ENCODE peak calls at places on chromosome 21, in nine cellular contexts. One of them, this sample, is unnamed. For H3K4me1, the result is how much of the 10 kb centered on the place peaks cover.

GRCh38 chr21:26148071-26148470 is 22.5 kb downstream of the APP start:
- DNase-seq in heart left ventricle: no peak
- DNase-seq in stomach: no peak
- DNase-seq in Peyer's patch: no peak
- DNase-seq in HCT116: no peak
- DNase-seq in A549: peak
- DNase-seq in prostate gland: no peak
- DNase-seq in uterus: no peak
- DNase-seq in right lobe of liver: no peak
- DNase-seq in this sample: no peak

GRCh38 chr21:41979751-41980369 is 26.0 kb upstream of the C2CD2 start:
- DNase-seq in HCT116: no peak
- DNase-seq in Peyer's patch: no peak
- DNase-seq in uterus: no peak
- DNase-seq in heart left ventricle: no peak
- DNase-seq in A549: no peak
- DNase-seq in prostate gland: no peak
- DNase-seq in right lobe of liver: no peak
- DNase-seq in stomach: no peak
- DNase-seq in this sample: no peak

GRCh38 chr21:25806053-25806452 is 71.3 kb downstream of the GABPA start:
- DNase-seq in stomach: no peak
- DNase-seq in uterus: no peak
- DNase-seq in heart left ventricle: no peak
- DNase-seq in Peyer's patch: no peak
- DNase-seq in right lobe of liver: no peak
- DNase-seq in HCT116: no peak
- DNase-seq in A549: no peak
- DNase-seq in prostate gland: no peak
- DNase-seq in this sample: no peak

GRCh38 chr21:42171091-42172053 is 47.6 kb upstream of the ABCG1 start:
- DNase-seq in heart left ventricle: peak
- DNase-seq in A549: no peak
- DNase-seq in stomach: peak
- DNase-seq in HCT116: peak
- DNase-seq in Peyer's patch: peak
- DNase-seq in prostate gland: peak
- DNase-seq in right lobe of liver: no peak
- DNase-seq in uterus: peak
- DNase-seq in this sample: no peak

GRCh38 chr21:36183144-36183795 is 26.6 kb downstream of the DOP1B start:
- DNase-seq in prostate gland: no peak
- DNase-seq in right lobe of liver: peak
- DNase-seq in heart left ventricle: no peak
- DNase-seq in stomach: no peak
- DNase-seq in uterus: no peak
- DNase-seq in A549: no peak
- DNase-seq in Peyer's patch: no peak
- DNase-seq in HCT116: no peak
- DNase-seq in this sample: no peak

GRCh38 chr21:36330904-36331303 is 10.9 kb downstream of the MORC3 start:
- DNase-seq in heart left ventricle: no peak
- DNase-seq in uterus: peak
- DNase-seq in prostate gland: peak
- DNase-seq in right lobe of liver: peak
- DNase-seq in HCT116: peak
- DNase-seq in stomach: peak
- DNase-seq in A549: peak
- DNase-seq in Peyer's patch: peak
- DNase-seq in this sample: no peak

GRCh38 chr21:36320421-36321324 is 676 bp downstream of the MORC3 start:
- DNase-seq in prostate gland: peak
- DNase-seq in A549: peak
- DNase-seq in uterus: peak
- DNase-seq in right lobe of liver: peak
- DNase-seq in stomach: peak
- DNase-seq in HCT116: peak
- DNase-seq in Peyer's patch: no peak
- DNase-seq in heart left ventricle: no peak
- DNase-seq in this sample: peak

GRCh38 chr21:8988696-8989095 is 1532.7 kb upstream of the TPTE start:
- DNase-seq in Peyer's patch: no peak
- DNase-seq in heart left ventricle: no peak
- DNase-seq in right lobe of liver: no peak
- DNase-seq in stomach: no peak
- DNase-seq in prostate gland: no peak
- DNase-seq in uterus: no peak
- DNase-seq in HCT116: no peak
- DNase-seq in A549: no peak
- DNase-seq in this sample: no peak

GRCh38 chr21:37594472-37594951 is 227.9 kb downstream of the DYRK1A start:
- DNase-seq in Peyer's patch: no peak
- DNase-seq in stomach: no peak
- DNase-seq in right lobe of liver: no peak
- DNase-seq in uterus: no peak
- DNase-seq in A549: no peak
- DNase-seq in HCT116: no peak
- DNase-seq in prostate gland: no peak
- DNase-seq in heart left ventricle: no peak
- DNase-seq in this sample: no peak

GRCh38 chr21:37595944-37596343 is 229.4 kb downstream of the DYRK1A start:
- DNase-seq in right lobe of liver: no peak
- DNase-seq in HCT116: no peak
- DNase-seq in Peyer's patch: no peak
- DNase-seq in heart left ventricle: no peak
- DNase-seq in stomach: no peak
- DNase-seq in prostate gland: no peak
- DNase-seq in A549: no peak
- DNase-seq in uterus: no peak
- DNase-seq in this sample: no peak

GRCh38 chr21:37593015-37593414 is 226.4 kb downstream of the DYRK1A start:
- DNase-seq in prostate gland: no peak
- DNase-seq in uterus: no peak
- DNase-seq in HCT116: no peak
- DNase-seq in Peyer's patch: no peak
- DNase-seq in A549: no peak
- DNase-seq in heart left ventricle: no peak
- DNase-seq in stomach: no peak
- DNase-seq in right lobe of liver: no peak
- DNase-seq in this sample: no peak

GRCh38 chr21:37593740-37594471 is 227.3 kb downstream of the DYRK1A start:
- DNase-seq in A549: no peak
- DNase-seq in Peyer's patch: no peak
- DNase-seq in stomach: no peak
- DNase-seq in heart left ventricle: no peak
- DNase-seq in HCT116: no peak
- DNase-seq in prostate gland: no peak
- DNase-seq in right lobe of liver: no peak
- DNase-seq in uterus: no peak
- DNase-seq in this sample: no peak

GRCh38 chr21:37592496-37592895 is 225.9 kb downstream of the DYRK1A start:
- DNase-seq in Peyer's patch: no peak
- DNase-seq in HCT116: no peak
- DNase-seq in right lobe of liver: no peak
- DNase-seq in prostate gland: no peak
- DNase-seq in A549: no peak
- DNase-seq in heart left ventricle: no peak
- DNase-seq in stomach: no peak
- DNase-seq in uterus: no peak
- DNase-seq in this sample: no peak
- H3K4me1 ChIP-seq in Peyer's patch: under half
- H3K4me1 ChIP-seq in HCT116: under half
- H3K4me1 ChIP-seq in right lobe of liver: under half
- H3K4me1 ChIP-seq in prostate gland: under half
- H3K4me1 ChIP-seq in A549: under half
- H3K4me1 ChIP-seq in heart left ventricle: under half
- H3K4me1 ChIP-seq in stomach: under half
- H3K4me1 ChIP-seq in uterus: under half
- H3K4me1 ChIP-seq in this sample: under half

DNA sequence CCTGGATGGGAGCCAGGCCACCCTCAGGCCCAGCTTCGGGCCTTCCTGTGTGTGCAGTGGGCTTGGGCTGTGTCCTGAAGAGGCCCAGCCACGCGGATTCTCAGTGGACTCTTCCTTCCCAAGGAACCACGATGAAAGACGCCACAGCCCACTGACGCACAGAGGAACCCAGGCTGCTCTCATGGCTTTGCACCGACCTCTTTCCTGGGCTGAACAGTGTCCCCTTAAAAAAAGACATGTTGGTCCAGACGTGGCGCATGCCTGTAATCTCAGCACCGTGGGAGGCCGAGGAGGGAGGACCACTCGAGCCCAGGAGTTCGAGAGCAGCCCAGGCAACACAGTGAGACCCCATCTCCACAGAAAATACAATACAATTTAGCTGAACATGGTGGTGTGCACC is 3.5 kb downstream of the KRTAP10-11 start:
- DNase-seq in A549: no peak
- DNase-seq in Peyer's patch: no peak
- DNase-seq in HCT116: no peak
- DNase-seq in prostate gland: no peak
- DNase-seq in heart left ventricle: no peak
- DNase-seq in right lobe of liver: no peak
- DNase-seq in stomach: no peak
- DNase-seq in uterus: no peak
- DNase-seq in this sample: no peak
- TF ChIP-seq POLR2A in A549: no peak
- TF ChIP-seq POLR2A in Peyer's patch: no peak
- TF ChIP-seq POLR2A in HCT116: no peak
- TF ChIP-seq POLR2A in prostate gland: no peak
- TF ChIP-seq POLR2A in heart left ventricle: no peak
- TF ChIP-seq POLR2A in right lobe of liver: no peak
- TF ChIP-seq POLR2A in stomach: no peak
- TF ChIP-seq POLR2A in uterus: no peak
- TF ChIP-seq POLR2A in this sample: no peak

GRCh38 chr21:45950740-45951515 is 30.6 kb upstream of the COL6A1 start:
- DNase-seq in right lobe of liver: no peak
- DNase-seq in stomach: peak
- DNase-seq in Peyer's patch: peak
- DNase-seq in prostate gland: peak
- DNase-seq in heart left ventricle: peak
- DNase-seq in uterus: peak
- DNase-seq in A549: no peak
- DNase-seq in HCT116: peak
- DNase-seq in this sample: peak

GRCh38 chr21:45947716-45948255 is 33.8 kb upstream of the COL6A1 start:
- DNase-seq in Peyer's patch: no peak
- DNase-seq in uterus: no peak
- DNase-seq in heart left ventricle: no peak
- DNase-seq in HCT116: no peak
- DNase-seq in right lobe of liver: no peak
- DNase-seq in prostate gland: no peak
- DNase-seq in stomach: no peak
- DNase-seq in A549: no peak
- DNase-seq in this sample: peak

GRCh38 chr21:45949928-45950739 is 31.4 kb upstream of the COL6A1 start:
- DNase-seq in A549: no peak
- DNase-seq in right lobe of liver: no peak
- DNase-seq in heart left ventricle: no peak
- DNase-seq in HCT116: no peak
- DNase-seq in Peyer's patch: peak
- DNase-seq in stomach: no peak
- DNase-seq in prostate gland: no peak
- DNase-seq in uterus: peak
- DNase-seq in this sample: no peak

GRCh38 chr21:45947296-45947695 is 34.3 kb upstream of the COL6A1 start:
- DNase-seq in uterus: no peak
- DNase-seq in prostate gland: no peak
- DNase-seq in stomach: no peak
- DNase-seq in Peyer's patch: no peak
- DNase-seq in heart left ventricle: no peak
- DNase-seq in A549: no peak
- DNase-seq in HCT116: no peak
- DNase-seq in right lobe of liver: no peak
- DNase-seq in this sample: peak

DNA sequence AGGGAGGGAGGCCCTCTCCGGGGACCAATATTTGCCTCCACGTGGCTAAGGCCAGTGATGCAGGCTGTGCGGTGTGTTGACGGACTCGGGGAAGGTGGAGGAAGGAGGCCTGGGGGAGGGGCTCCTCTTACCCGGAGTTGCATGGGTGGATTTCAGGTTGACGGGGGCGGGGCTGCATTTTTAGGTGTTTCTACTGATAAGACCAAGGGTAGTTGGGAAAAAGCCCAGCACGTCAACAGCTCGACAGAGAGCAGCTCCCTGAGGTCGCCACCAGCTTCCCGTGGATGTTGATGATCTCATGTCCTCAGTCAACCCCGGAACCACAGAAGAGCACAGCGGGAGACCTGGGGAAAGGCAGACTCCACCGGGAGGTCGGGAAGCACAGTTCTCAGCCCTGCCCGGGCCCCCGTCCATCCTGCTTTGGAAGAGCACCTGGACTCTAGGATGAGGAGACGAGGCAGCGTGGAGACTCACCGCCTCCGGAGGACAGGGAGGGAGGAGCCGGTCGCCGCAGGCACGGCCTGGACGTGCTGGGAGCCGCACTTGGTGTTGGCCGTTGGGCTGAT is 32.9 kb upstream of the COL6A1 start:
- DNase-seq in stomach: no peak
- DNase-seq in uterus: no peak
- DNase-seq in HCT116: no peak
- DNase-seq in heart left ventricle: no peak
- DNase-seq in prostate gland: no peak
- DNase-seq in A549: no peak
- DNase-seq in Peyer's patch: no peak
- DNase-seq in right lobe of liver: no peak
- DNase-seq in this sample: peak
- H3K4me1 ChIP-seq in stomach: under half
- H3K4me1 ChIP-seq in uterus: under half
- H3K4me1 ChIP-seq in HCT116: under half
- H3K4me1 ChIP-seq in heart left ventricle: under half
- H3K4me1 ChIP-seq in prostate gland: under half
- H3K4me1 ChIP-seq in A549: under half
- H3K4me1 ChIP-seq in Peyer's patch: under half
- H3K4me1 ChIP-seq in right lobe of liver: under half
- H3K4me1 ChIP-seq in this sample: under half

GRCh38 chr21:34883501-34884271 is 165.4 kb downstream of the RUNX1 start:
- DNase-seq in stomach: no peak
- DNase-seq in heart left ventricle: no peak
- DNase-seq in right lobe of liver: no peak
- DNase-seq in HCT116: no peak
- DNase-seq in Peyer's patch: no peak
- DNase-seq in prostate gland: no peak
- DNase-seq in A549: no peak
- DNase-seq in uterus: no peak
- DNase-seq in this sample: no peak

GRCh38 chr21:34882719-34883131 is 166.4 kb downstream of the RUNX1 start:
- DNase-seq in prostate gland: no peak
- DNase-seq in heart left ventricle: no peak
- DNase-seq in right lobe of liver: no peak
- DNase-seq in uterus: no peak
- DNase-seq in stomach: no peak
- DNase-seq in HCT116: no peak
- DNase-seq in A549: no peak
- DNase-seq in Peyer's patch: no peak
- DNase-seq in this sample: no peak

GRCh38 chr21:34880401-34880800 is 168.7 kb downstream of the RUNX1 start:
- DNase-seq in heart left ventricle: no peak
- DNase-seq in prostate gland: no peak
- DNase-seq in uterus: no peak
- DNase-seq in Peyer's patch: no peak
- DNase-seq in right lobe of liver: no peak
- DNase-seq in A549: no peak
- DNase-seq in stomach: no peak
- DNase-seq in HCT116: no peak
- DNase-seq in this sample: no peak

GRCh38 chr21:34881421-34881820 is 167.7 kb downstream of the RUNX1 start:
- DNase-seq in HCT116: no peak
- DNase-seq in right lobe of liver: no peak
- DNase-seq in A549: no peak
- DNase-seq in stomach: no peak
- DNase-seq in Peyer's patch: no peak
- DNase-seq in prostate gland: no peak
- DNase-seq in heart left ventricle: no peak
- DNase-seq in uterus: no peak
- DNase-seq in this sample: no peak

DNA sequence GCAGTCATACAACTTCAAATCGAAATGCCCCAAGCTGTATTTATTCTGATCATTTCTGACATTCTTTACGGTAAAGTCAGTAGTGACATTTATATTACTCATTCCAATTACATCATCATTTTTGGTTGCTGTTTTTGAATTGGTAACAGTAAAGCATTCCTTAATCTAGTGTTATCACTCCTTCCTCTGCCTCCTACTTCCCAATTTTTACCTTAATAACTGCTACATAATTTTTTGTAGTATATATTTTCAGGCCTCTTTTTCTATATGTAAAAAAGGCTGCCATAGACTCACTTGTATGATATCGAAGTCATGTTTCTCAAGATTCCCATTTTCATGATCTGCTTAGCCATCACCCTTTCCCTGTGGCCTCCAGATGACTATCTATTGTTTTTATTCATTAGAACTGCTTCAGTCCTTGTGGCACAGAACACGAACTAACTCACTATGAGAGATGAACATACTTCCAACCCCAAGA is 167.2 kb downstream of the RUNX1 start:
- DNase-seq in right lobe of liver: no peak
- DNase-seq in A549: no peak
- DNase-seq in heart left ventricle: no peak
- DNase-seq in prostate gland: no peak
- DNase-seq in Peyer's patch: no peak
- DNase-seq in stomach: no peak
- DNase-seq in uterus: no peak
- DNase-seq in HCT116: no peak
- DNase-seq in this sample: no peak
- TF ChIP-seq POLR2A in right lobe of liver: no peak
- TF ChIP-seq POLR2A in A549: no peak
- TF ChIP-seq POLR2A in heart left ventricle: no peak
- TF ChIP-seq POLR2A in prostate gland: no peak
- TF ChIP-seq POLR2A in Peyer's patch: no peak
- TF ChIP-seq POLR2A in stomach: no peak
- TF ChIP-seq POLR2A in uterus: no peak
- TF ChIP-seq POLR2A in HCT116: no peak
- TF ChIP-seq POLR2A in this sample: no peak